ENCODE peak calls at places on chromosomes 1 and 21, in five cellular contexts. J, Q, Y, V and N are unnamed samples.
A peak's percentile ranks its signal among the peaks of the same experiment; 100 is the strongest.

GRCh38 chr21:42360317-42360716 is 6.0 kb downstream of the TFF1 start:
- DNase-seq in J (no peak), Q (no peak), Y (no peak), V (no peak), N (no peak)

GRCh38 chr1:211557894-211558625 is 20.9 kb downstream of the SLC30A1 start:
- DNase-seq in J (no peak), Q (no peak), Y (no peak), V (no peak), N (no peak)

GRCh38 chr1:232722626-232723025 is 82.6 kb upstream of the MAP10 start:
- DNase-seq in J (no peak), Q (no peak), Y (no peak), V (no peak), N (no peak)

GRCh38 chr1:30788580-30789387 is 31.2 kb upstream of the LAPTM5 start:
- DNase-seq in J (no peak), Q (no peak), Y (no peak), V (peak; percentile 36), N (no peak)

GRCh38 chr1:61043010-61043820 is 39.1 kb upstream of the NFIA start:
- DNase-seq in J (peak; percentile 36), Q (peak; percentile 79), Y (peak; percentile 23), V (peak; percentile 62), N (peak; percentile 82)

GRCh38 chr1:82932207-82932606 is 1066.7 kb downstream of the TTLL7 start:
- DNase-seq in J (no peak), Q (no peak), Y (no peak), V (no peak), N (no peak)

GRCh38 chr1:22753396-22754083 is 42.9 kb downstream of the EPHB2 start:
- DNase-seq in J (peak; percentile 69), Q (peak; percentile 29), Y (peak; percentile 71), V (no peak), N (no peak)

GRCh38 chr1:98340511-98340910 is 321.0 kb upstream of the SNX7 start:
- DNase-seq in J (no peak), Q (no peak), Y (no peak), V (peak; percentile 67), N (no peak)

GRCh38 chr1:39590546-39590945 is 14.0 kb upstream of the PABPC4 start:
- DNase-seq in J (no peak), Q (no peak), Y (no peak), V (peak; percentile 23), N (no peak)

GRCh38 chr1:98659879-98660278 is 1.6 kb upstream of the SNX7 start:
- DNase-seq in J (no peak), Q (no peak), Y (no peak), V (no peak), N (no peak)

GRCh38 chr21:45053561-45053960 is 20.8 kb upstream of the ADARB1 start:
- DNase-seq in J (no peak), Q (no peak), Y (no peak), V (no peak), N (no peak)

GRCh38 chr1:6904476-6905170 is 119.4 kb downstream of the CAMTA1 start:
- DNase-seq in J (no peak), Q (no peak), Y (no peak), V (peak; percentile 26), N (no peak)

GRCh38 chr1:153742411-153743142 is 14.7 kb downstream of the INTS3 start:
- DNase-seq in J (no peak), Q (no peak), Y (peak; percentile 50), V (no peak), N (no peak)

GRCh38 chr1:24643362-24644346 is 552 bp downstream of the SRRM1 start:
- DNase-seq in J (no peak), Q (peak; percentile 29), Y (no peak), V (peak; percentile 42), N (no peak)

GRCh38 chr21:38955495-38955894 is 149.8 kb downstream of the ETS2 start:
- DNase-seq in J (no peak), Q (peak; percentile 51), Y (no peak), V (peak; percentile 87), N (no peak)

GRCh38 chr21:36516271-36516670 is 36.3 kb upstream of the CLDN14 start:
- DNase-seq in J (no peak), Q (no peak), Y (no peak), V (no peak), N (no peak)

GRCh38 chr1:53739109-53739681 is at the start of gene GLIS1:
- DNase-seq in J (peak; percentile 44), Q (peak; percentile 40), Y (peak; percentile 46), V (peak; percentile 70), N (peak; percentile 98)

GRCh38 chr1:21262282-21263051 is 27.8 kb downstream of the ECE1 start:
- DNase-seq in J (peak; percentile 85), Q (peak; percentile 58), Y (peak; percentile 52), V (no peak), N (no peak)

GRCh38 chr1:3614755-3615742 is 3.7 kb upstream of the MEGF6 start:
- DNase-seq in J (no peak), Q (no peak), Y (no peak), V (no peak), N (no peak)

GRCh38 chr1:110615548-110616130 is 9.5 kb upstream of the KCNA2 start:
- DNase-seq in J (peak; percentile 11), Q (peak; percentile 47), Y (no peak), V (peak; percentile 63), N (peak; percentile 48)

GRCh38 chr1:225290244-225290643 is 137.6 kb downstream of the LBR start:
- DNase-seq in J (no peak), Q (no peak), Y (no peak), V (no peak), N (no peak)

GRCh38 chr1:161381707-161382106 is 14.0 kb upstream of the CFAP126 start:
- DNase-seq in J (no peak), Q (no peak), Y (no peak), V (no peak), N (no peak)

GRCh38 chr1:215056584-215056983 is 26.0 kb upstream of the KCNK2 start:
- DNase-seq in J (no peak), Q (no peak), Y (no peak), V (peak; percentile 42), N (no peak)

GRCh38 chr1:230898748-230899147 is 30.4 kb upstream of the C1orf198 start:
- DNase-seq in J (no peak), Q (no peak), Y (no peak), V (no peak), N (no peak)

GRCh38 chr21:34669149-34669879 is 520 bp downstream of the CLIC6 start:
- DNase-seq in J (no peak), Q (no peak), Y (no peak), V (no peak), N (no peak)

GRCh38 chr1:95117207-95118018 is at the start of gene TLCD4:
- DNase-seq in J (no peak), Q (no peak), Y (no peak), V (peak; percentile 47), N (peak; percentile 27)

GRCh38 chr1:216632980-216633379 is 90.2 kb downstream of the ESRRG start:
- DNase-seq in J (no peak), Q (no peak), Y (no peak), V (no peak), N (no peak)

GRCh38 chr1:213519098-213519497 is 468.1 kb downstream of the RPS6KC1 start:
- DNase-seq in J (no peak), Q (no peak), Y (no peak), V (no peak), N (no peak)

GRCh38 chr1:24765308-24765988 is 20.2 kb downstream of the CLIC4 start:
- DNase-seq in J (no peak), Q (no peak), Y (no peak), V (no peak), N (no peak)

GRCh38 chr1:209398330-209398991 is 185.1 kb upstream of the CAMK1G start:
- DNase-seq in J (peak; percentile 83), Q (no peak), Y (peak; percentile 93), V (peak; percentile 98), N (no peak)

GRCh38 chr1:227947425-227947677 is 381 bp downstream of the WNT9A start:
- DNase-seq in J (no peak), Q (no peak), Y (no peak), V (peak; percentile 36), N (peak; percentile 60)

GRCh38 chr21:38820471-38821239 is 14.9 kb downstream of the ETS2 start:
- DNase-seq in J (no peak), Q (no peak), Y (no peak), V (no peak), N (no peak)

GRCh38 chr1:204826970-204827369 is 43.7 kb upstream of the NFASC start:
- DNase-seq in J (no peak), Q (no peak), Y (no peak), V (no peak), N (no peak)
- TF ChIP-seq CTCF in J (peak; percentile 23), Q (no peak), Y (peak; percentile 50), V (peak; percentile 27), N (peak; percentile 56)

DNA sequence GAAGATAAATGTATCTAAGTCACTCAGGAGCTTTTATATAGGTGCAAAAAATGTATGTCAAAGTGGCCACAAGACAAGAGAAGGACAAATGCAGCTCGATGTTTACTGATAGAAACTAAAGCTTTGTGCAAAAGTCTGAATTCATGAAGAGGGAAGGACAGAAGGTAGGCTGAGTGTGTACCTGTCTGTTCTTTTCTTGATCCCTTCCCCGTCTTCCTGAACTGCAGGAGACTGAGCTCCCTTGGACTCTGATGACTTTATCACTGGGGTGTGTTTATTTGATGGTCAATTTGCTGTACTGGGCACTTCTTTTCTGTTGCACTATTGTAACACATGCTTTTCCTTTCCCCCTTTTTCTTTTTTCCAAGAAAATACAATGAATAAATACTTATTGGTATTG is 25.4 kb downstream of the ITGB3BP start:
- DNase-seq in J (no peak), Q (no peak), Y (no peak), V (no peak), N (no peak)
- TF ChIP-seq CTCF in J (no peak), Q (no peak), Y (no peak), V (no peak), N (no peak)

DNA sequence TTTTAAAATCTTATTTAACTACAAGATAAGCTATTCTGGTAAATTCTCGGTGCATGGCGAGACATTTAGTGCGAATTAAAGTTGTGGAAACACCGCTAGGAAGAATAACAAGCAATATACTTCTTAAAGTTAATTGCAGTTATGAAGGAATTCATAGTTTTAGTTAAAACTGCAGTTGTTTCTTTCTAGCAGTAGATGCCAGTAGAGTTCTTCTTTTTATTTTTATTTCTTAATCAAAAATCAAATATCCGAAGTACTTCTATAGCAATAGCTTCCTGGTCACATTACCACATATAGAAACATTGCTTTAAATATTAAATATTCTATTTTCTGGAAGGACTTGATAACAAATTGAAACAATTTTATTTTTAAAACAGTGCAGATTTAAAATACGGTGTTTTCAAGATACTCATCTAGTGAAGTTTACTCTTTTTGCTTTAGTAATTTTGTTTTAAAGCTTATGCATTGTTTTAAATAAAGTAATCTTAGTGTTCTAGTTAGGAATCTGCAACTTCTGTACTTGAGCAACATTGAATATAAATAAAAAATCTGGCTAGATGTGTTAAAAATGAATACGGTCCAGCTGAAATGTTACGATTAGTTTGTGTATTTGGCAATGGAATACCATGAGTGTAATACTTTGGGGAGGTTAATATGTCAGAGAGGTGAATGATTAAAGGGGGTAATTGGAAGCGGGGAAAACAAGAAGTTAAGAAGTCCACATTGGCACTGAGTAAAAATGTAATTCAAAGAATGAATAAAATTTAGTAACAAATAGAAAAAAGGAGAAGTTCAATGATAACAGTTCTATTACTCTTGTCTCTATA is 2.7 kb upstream of the PRKACB start:
- DNase-seq in J (no peak), Q (no peak), Y (no peak), V (no peak), N (no peak)
- TF ChIP-seq CTCF in J (peak; percentile 50), Q (no peak), Y (peak; percentile 37), V (peak; percentile 53), N (peak; percentile 43)

DNA sequence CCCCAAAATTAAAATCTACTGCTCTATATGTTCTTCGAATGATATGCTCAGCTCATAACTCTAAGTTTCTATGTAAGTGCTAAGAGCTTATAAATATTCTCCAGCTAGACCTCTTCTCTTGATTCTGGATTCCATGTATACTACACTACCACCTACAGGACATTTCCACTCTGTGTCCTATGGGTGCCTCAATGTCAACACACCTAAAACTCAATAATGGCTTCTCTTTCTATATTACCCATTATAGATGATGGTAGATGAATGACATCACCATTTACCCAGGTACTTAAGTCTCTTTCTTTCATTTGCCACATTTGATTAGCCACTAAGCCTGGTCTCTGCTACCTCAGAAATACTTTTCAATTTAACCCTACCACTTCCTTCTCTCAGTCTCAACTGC is 41.3 kb downstream of the TBX19 start:
- DNase-seq in J (no peak), Q (no peak), Y (no peak), V (peak; percentile 57), N (no peak)
- TF ChIP-seq CTCF in J (peak; percentile 33), Q (no peak), Y (peak; percentile 63), V (peak; percentile 67), N (peak; percentile 41)